ENCODE peak calls at places on chromosomes 11 and 22, in ten cellular contexts. Q, N, U, J, V, O, D, W, L and Y are unnamed samples.

GRCh38 chr11:133815636-133816035 is 29.7 kb downstream of the SPATA19 start:
- DNase-seq in Q (no peak), N (no peak), U (no peak), J (no peak), V (no peak), O (no peak), D (no peak), W (no peak), L (no peak), Y (no peak)

GRCh38 chr11:66617148-66617814 is 851 bp downstream of the RBM14 start:
- DNase-seq in Q (no peak), N (peak), U (no peak), J (no peak), V (peak), O (no peak), D (no peak), W (peak), L (peak), Y (no peak)

GRCh38 chr11:44426119-44426518 is 116.2 kb upstream of the ALX4 start:
- DNase-seq in Q (no peak), N (no peak), U (no peak), J (no peak), V (no peak), O (no peak), D (no peak), W (no peak), L (no peak), Y (no peak)

GRCh38 chr22:30441088-30441487 is 15.5 kb downstream of the MTFP1 start:
- DNase-seq in Q (no peak), N (no peak), U (no peak), J (no peak), V (no peak), O (no peak), D (no peak), W (no peak), L (no peak), Y (no peak)

GRCh38 chr11:108751444-108751843 is 86.6 kb downstream of the DDX10 start:
- DNase-seq in Q (no peak), N (no peak), U (no peak), J (no peak), V (no peak), O (no peak), D (no peak), W (no peak), L (no peak), Y (no peak)

GRCh38 chr22:32660292-32660691 is 141.2 kb upstream of the TIMP3 start:
- DNase-seq in Q (peak), N (peak), U (peak), J (peak), V (peak), O (peak), D (peak), W (peak), L (peak), Y (peak)

GRCh38 chr11:12200359-12201015 is 90.1 kb downstream of the MICAL2 start:
- DNase-seq in Q (no peak), N (peak), U (peak), J (no peak), V (peak), O (peak), D (no peak), W (peak), L (no peak), Y (no peak)

GRCh38 chr11:109145287-109145686 is 276.7 kb upstream of the C11orf87 start:
- DNase-seq in Q (no peak), N (no peak), U (no peak), J (no peak), V (no peak), O (no peak), D (no peak), W (no peak), L (no peak), Y (no peak)

GRCh38 chr11:12163181-12163841 is 52.9 kb downstream of the MICAL2 start:
- DNase-seq in Q (peak), N (peak), U (peak), J (no peak), V (no peak), O (peak), D (no peak), W (no peak), L (no peak), Y (no peak)

GRCh38 chr11:60899021-60899936 is 7.1 kb downstream of the PRPF19 start:
- DNase-seq in Q (peak), N (peak), U (peak), J (peak), V (peak), O (peak), D (peak), W (peak), L (peak), Y (peak)

GRCh38 chr11:83088965-83089364 is 17.3 kb upstream of the RAB30 start:
- DNase-seq in Q (no peak), N (no peak), U (no peak), J (no peak), V (no peak), O (no peak), D (no peak), W (no peak), L (no peak), Y (no peak)

GRCh38 chr11:45593992-45594391 is 71.4 kb downstream of the CHST1 start:
- DNase-seq in Q (no peak), N (no peak), U (no peak), J (no peak), V (no peak), O (no peak), D (no peak), W (no peak), L (no peak), Y (no peak)

GRCh38 chr11:97332271-97332670 is 942.5 kb downstream of the JRKL start:
- DNase-seq in Q (no peak), N (no peak), U (no peak), J (no peak), V (no peak), O (no peak), D (no peak), W (no peak), L (no peak), Y (no peak)

GRCh38 chr11:35794850-35795249 is 132.3 kb downstream of the TRIM44 start:
- DNase-seq in Q (no peak), N (peak), U (peak), J (no peak), V (peak), O (peak), D (no peak), W (no peak), L (no peak), Y (no peak)

GRCh38 chr11:62610403-62610802 is 2.2 kb downstream of the EML3 start:
- DNase-seq in Q (no peak), N (no peak), U (no peak), J (no peak), V (no peak), O (no peak), D (no peak), W (no peak), L (no peak), Y (no peak)

GRCh38 chr22:31488988-31489617 is 539 bp downstream of the EIF4ENIF1 start:
- DNase-seq in Q (peak), N (peak), U (peak), J (no peak), V (no peak), O (peak), D (peak), W (peak), L (peak), Y (peak)

GRCh38 chr22:31492151-31492550 is 2.5 kb upstream of the EIF4ENIF1 start:
- DNase-seq in Q (no peak), N (peak), U (no peak), J (no peak), V (no peak), O (no peak), D (no peak), W (no peak), L (no peak), Y (no peak)

GRCh38 chr22:31489632-31490495 is at the start of gene EIF4ENIF1:
- DNase-seq in Q (peak), N (peak), U (peak), J (peak), V (peak), O (peak), D (peak), W (peak), L (peak), Y (peak)

GRCh38 chr22:31491218-31491962 is 1.7 kb upstream of the EIF4ENIF1 start:
- DNase-seq in Q (no peak), N (no peak), U (no peak), J (no peak), V (no peak), O (no peak), D (no peak), W (no peak), L (no peak), Y (no peak)

DNA sequence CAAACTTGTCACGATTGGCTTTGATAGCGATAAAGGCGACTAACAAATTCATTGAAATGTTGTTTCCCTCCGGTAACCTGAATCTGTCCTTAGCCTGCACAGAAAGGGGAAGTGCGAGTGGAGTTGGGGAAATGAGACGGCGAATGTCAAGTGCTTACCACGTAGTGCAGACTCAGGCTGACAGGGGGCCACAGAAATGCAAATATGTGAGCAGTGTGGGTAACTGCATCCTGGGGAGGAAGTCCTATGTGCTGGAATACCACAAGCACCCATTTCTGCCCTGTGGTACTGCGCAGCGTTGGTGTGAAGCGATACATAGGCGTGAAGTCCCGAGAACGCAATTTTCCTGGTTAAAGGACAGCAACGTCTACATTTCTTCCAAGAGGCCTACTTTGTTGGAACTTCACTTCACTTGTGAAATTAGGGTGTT is 869 bp upstream of the EIF4ENIF1 start:
- DNase-seq in Q (peak), N (peak), U (peak), J (peak), V (peak), O (peak), D (peak), W (peak), L (peak), Y (peak)
- TF ChIP-seq CTCF in Q (no peak), N (no peak), U (no peak), J (no peak), V (no peak), O (peak), D (no peak), W (peak), L (no peak), Y (no peak)

GRCh38 chr22:21020802-21021429 is 6.0 kb downstream of the P2RX6 start:
- DNase-seq in Q (no peak), N (peak), U (no peak), J (peak), V (no peak), O (peak), D (no peak), W (peak), L (no peak), Y (peak)
- TF ChIP-seq CTCF in Q (no peak), N (peak), U (peak), J (no peak), V (peak), O (peak), D (peak), W (peak), L (no peak), Y (peak)

GRCh38 chr11:10494636-10495463 is 39.8 kb downstream of the AMPD3 start:
- DNase-seq in Q (peak), N (no peak), U (no peak), J (no peak), V (no peak), O (no peak), D (no peak), W (no peak), L (no peak), Y (peak)
- TF ChIP-seq CTCF in Q (no peak), N (no peak), U (no peak), J (no peak), V (no peak), O (no peak), D (no peak), W (no peak), L (no peak), Y (no peak)

GRCh38 chr11:114197799-114198500 is 98.2 kb upstream of the NNMT start:
- DNase-seq in Q (no peak), N (peak), U (peak), J (no peak), V (peak), O (peak), D (no peak), W (no peak), L (no peak), Y (no peak)
- TF ChIP-seq CTCF in Q (no peak), N (peak), U (no peak), J (no peak), V (no peak), O (no peak), D (no peak), W (no peak), L (no peak), Y (no peak)

GRCh38 chr11:33830903-33831648 is 56.8 kb upstream of the FBXO3 start:
- DNase-seq in Q (no peak), N (peak), U (no peak), J (no peak), V (peak), O (no peak), D (no peak), W (no peak), L (no peak), Y (no peak)

GRCh38 chr11:33832676-33833075 is 58.4 kb upstream of the FBXO3 start:
- DNase-seq in Q (no peak), N (no peak), U (no peak), J (no peak), V (no peak), O (no peak), D (no peak), W (no peak), L (no peak), Y (no peak)

GRCh38 chr11:33829430-33830141 is 55.3 kb upstream of the FBXO3 start:
- DNase-seq in Q (peak), N (peak), U (peak), J (peak), V (peak), O (peak), D (peak), W (peak), L (peak), Y (peak)

DNA sequence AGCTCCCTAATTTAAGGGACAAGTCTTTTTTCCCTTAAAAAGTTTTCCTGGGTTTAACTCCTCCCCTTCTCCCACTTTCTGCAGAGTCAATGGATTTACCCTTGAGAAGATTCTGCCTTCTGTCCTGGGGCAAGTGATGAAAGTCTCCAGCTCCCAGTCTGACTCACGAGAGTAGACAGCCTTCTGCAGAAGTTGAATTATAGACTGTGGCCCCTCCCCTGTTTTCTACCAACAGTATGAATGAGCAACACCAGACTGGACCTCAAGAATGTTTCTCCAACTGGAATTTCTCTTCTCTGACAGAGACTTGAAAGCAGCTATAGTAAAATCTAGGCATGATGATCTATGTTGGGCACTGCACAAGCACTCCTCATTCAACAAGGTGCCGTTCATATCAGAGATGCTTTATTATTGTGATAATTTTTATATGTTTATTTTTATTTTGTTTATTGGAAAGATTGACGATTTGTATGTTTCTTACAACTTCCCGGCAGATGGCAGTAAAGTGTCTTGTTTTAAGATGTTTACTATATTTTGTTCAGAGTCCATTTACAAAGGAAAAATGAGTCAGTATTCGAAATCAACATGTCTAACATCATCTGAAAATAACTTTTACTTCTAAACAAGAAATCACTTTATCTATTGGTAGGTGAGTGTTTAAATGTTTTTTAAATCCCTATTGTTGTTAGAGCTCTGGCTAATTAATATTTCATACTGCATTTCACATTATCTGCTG is 56.6 kb downstream of the LMO2 start:
- DNase-seq in Q (no peak), N (peak), U (peak), J (peak), V (peak), O (peak), D (no peak), W (no peak), L (no peak), Y (no peak)
- TF ChIP-seq CTCF in Q (no peak), N (no peak), U (peak), J (peak), V (peak), O (peak), D (peak), W (no peak), L (no peak), Y (no peak)

DNA sequence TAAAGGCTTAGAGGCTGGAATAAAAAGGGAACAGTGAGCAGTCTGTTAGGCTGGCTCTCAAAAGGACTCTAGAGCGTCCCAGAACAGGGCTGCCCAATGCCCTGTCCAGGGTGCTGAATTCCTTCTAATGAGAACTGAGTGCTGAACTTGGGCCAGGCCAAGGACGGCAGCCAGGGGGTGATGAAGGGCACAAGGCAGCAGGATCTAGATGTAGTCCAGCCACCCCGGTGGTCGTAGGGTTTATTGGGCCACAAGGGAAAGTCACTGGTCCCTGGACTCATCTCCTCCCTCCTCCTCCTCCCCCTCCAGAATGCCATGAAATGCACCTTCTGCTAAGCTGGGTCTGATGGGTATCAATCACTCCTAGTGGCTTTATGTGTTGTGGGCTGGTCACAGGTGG is 19.2 kb downstream of the NPTXR start:
- DNase-seq in Q (peak), N (peak), U (peak), J (peak), V (peak), O (peak), D (peak), W (peak), L (peak), Y (peak)
- TF ChIP-seq CTCF in Q (no peak), N (peak), U (peak), J (no peak), V (no peak), O (peak), D (peak), W (no peak), L (peak), Y (no peak)

DNA sequence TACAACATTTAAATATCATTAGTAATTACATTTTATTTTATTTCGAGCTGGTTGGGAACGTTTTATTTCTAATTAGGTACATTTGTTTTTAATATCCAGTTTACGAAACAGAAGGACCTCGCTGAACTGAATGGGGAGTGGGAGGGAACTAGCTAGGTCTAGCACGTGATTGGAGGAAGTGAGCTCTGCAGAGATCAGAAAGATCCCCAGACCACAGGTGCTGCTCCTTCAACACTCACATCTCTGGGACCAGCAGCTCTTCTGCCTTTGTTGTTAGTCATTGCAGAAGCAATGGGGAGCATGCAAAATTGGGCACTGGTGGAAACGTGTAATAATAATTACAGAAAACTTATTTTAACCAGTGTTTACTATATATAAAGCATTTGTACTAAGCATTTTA is 472.1 kb downstream of the MN1 start:
- DNase-seq in Q (no peak), N (no peak), U (no peak), J (no peak), V (no peak), O (no peak), D (no peak), W (no peak), L (no peak), Y (no peak)
- TF ChIP-seq CTCF in Q (no peak), N (no peak), U (no peak), J (no peak), V (no peak), O (no peak), D (no peak), W (no peak), L (no peak), Y (no peak)

GRCh38 chr11:65262381-65262680 is 569 bp downstream of the POLA2 start:
- DNase-seq in Q (peak), N (no peak), U (no peak), J (no peak), V (no peak), O (peak), D (no peak), W (no peak), L (no peak), Y (no peak)

GRCh38 chr11:65261591-65262380 is at the start of gene POLA2:
- DNase-seq in Q (peak), N (peak), U (peak), J (peak), V (peak), O (peak), D (peak), W (peak), L (peak), Y (peak)

GRCh38 chr11:65260756-65261590 is 789 bp upstream of the POLA2 start:
- DNase-seq in Q (no peak), N (no peak), U (no peak), J (peak), V (no peak), O (no peak), D (no peak), W (no peak), L (no peak), Y (no peak)

GRCh38 chr11:65262775-65263174 is 1.0 kb downstream of the POLA2 start:
- DNase-seq in Q (no peak), N (no peak), U (no peak), J (no peak), V (no peak), O (no peak), D (no peak), W (no peak), L (no peak), Y (no peak)

GRCh38 chr11:65266210-65266609 is 4.4 kb downstream of the POLA2 start:
- DNase-seq in Q (peak), N (no peak), U (no peak), J (no peak), V (no peak), O (no peak), D (no peak), W (no peak), L (no peak), Y (no peak)
- TF ChIP-seq CTCF in Q (no peak), N (no peak), U (peak), J (no peak), V (no peak), O (no peak), D (no peak), W (no peak), L (no peak), Y (no peak)

GRCh38 chr11:37142591-37142990 is 544.6 kb upstream of the RAG2 start:
- DNase-seq in Q (no peak), N (no peak), U (no peak), J (no peak), V (no peak), O (no peak), D (no peak), W (no peak), L (no peak), Y (no peak)

DNA sequence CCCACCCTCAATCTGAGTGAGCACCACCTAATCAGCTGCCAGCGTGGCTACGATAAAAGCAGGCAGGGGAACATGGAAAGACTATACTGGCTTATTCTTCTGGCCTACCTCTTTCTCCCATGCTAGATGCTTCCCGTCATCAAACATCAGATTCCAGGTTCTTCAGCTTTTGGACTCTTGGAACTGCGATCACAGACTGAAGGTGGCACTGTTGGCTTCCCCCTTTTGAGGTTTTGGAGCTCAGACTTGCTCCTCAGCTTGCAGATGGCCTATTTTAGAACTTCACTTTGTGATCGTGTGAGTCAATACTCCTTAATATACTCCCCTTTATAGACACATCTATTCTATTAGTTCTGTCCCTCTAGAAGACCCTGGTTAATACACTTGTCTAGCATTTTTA is 543.7 kb upstream of the RAG2 start:
- DNase-seq in Q (no peak), N (peak), U (no peak), J (no peak), V (no peak), O (no peak), D (no peak), W (no peak), L (no peak), Y (no peak)
- TF ChIP-seq CTCF in Q (no peak), N (no peak), U (no peak), J (no peak), V (no peak), O (no peak), D (no peak), W (no peak), L (no peak), Y (no peak)

GRCh38 chr11:77547047-77547836 is 42.5 kb upstream of the AQP11 start:
- DNase-seq in Q (no peak), N (no peak), U (no peak), J (no peak), V (no peak), O (no peak), D (no peak), W (no peak), L (no peak), Y (no peak)

GRCh38 chr11:77547863-77548551 is 41.7 kb upstream of the AQP11 start:
- DNase-seq in Q (peak), N (peak), U (peak), J (peak), V (peak), O (peak), D (peak), W (peak), L (peak), Y (peak)

GRCh38 chr11:77548552-77549439 is 41.0 kb upstream of the AQP11 start:
- DNase-seq in Q (no peak), N (no peak), U (no peak), J (no peak), V (no peak), O (no peak), D (no peak), W (no peak), L (no peak), Y (no peak)
- TF ChIP-seq CTCF in Q (no peak), N (no peak), U (no peak), J (peak), V (peak), O (no peak), D (peak), W (peak), L (no peak), Y (no peak)